ENCODE peak calls at places on chromosomes 13 and 19, in nine cellular contexts. O, N, L, B, E, U, X, D and R are unnamed samples.

GRCh38 chr13:73146705-73147104 is 87.9 kb downstream of the KLF5 start:
- DNase-seq in X (no peak), D (no peak), L (no peak), O (no peak), E (no peak), B (no peak), N (no peak), U (no peak), R (no peak)

GRCh38 chr13:34816543-34816942 is 125.5 kb upstream of the NBEA start:
- DNase-seq in B (peak; percentile 1), X (no peak), N (no peak), U (no peak), E (no peak), D (no peak), O (no peak), L (no peak), R (no peak)

GRCh38 chr13:18996221-18996620 is 185.4 kb downstream of the TUBA3C start:
- DNase-seq in X (no peak), E (no peak), D (no peak), U (no peak), N (no peak), O (no peak), L (no peak), B (no peak), R (no peak)

GRCh38 chr19:27758626-27759505 is 1454.1 kb downstream of the UQCRFS1 start:
- DNase-seq in B (no peak), E (no peak), X (no peak), D (no peak), O (no peak), N (no peak), U (no peak), L (no peak), R (no peak)

GRCh38 chr13:109357751-109358150 is 428.6 kb downstream of the IRS2 start:
- DNase-seq in N (no peak), X (no peak), U (no peak), L (no peak), D (no peak), E (no peak), O (no peak), B (no peak), R (no peak)

GRCh38 chr13:98482476-98483444 is 94.1 kb downstream of the STK24 start:
- DNase-seq in D (peak; percentile 36), U (peak; percentile 80), L (peak; percentile 73), E (no peak), N (peak; percentile 64), B (peak; percentile 92), X (no peak), O (peak; percentile 79), R (peak; percentile 83)

GRCh38 chr19:29526730-29527499 is 1.1 kb downstream of the VSTM2B start:
- DNase-seq in D (no peak), E (peak; percentile 36), B (no peak), X (peak; percentile 53), L (peak; percentile 34), N (no peak), U (no peak), O (peak; percentile 74), R (no peak)

GRCh38 chr13:83881917-83882625 is at the start of gene SLITRK1:
- DNase-seq in L (no peak), U (peak; percentile 35), O (peak; percentile 97), B (peak; percentile 53), N (no peak), X (peak; percentile 92), E (peak; percentile 93), D (no peak), R (peak; percentile 66)

GRCh38 chr19:34733266-34733825 is 697 bp upstream of the ZNF181 start:
- DNase-seq in X (no peak), U (no peak), O (no peak), L (no peak), D (no peak), B (no peak), E (peak; percentile 62), N (peak; percentile 61), R (peak; percentile 66)

GRCh38 chr19:50639121-50640112 is at the start of gene SYT3:
- DNase-seq in U (peak; percentile 50), N (no peak), O (peak; percentile 88), D (no peak), L (no peak), E (peak; percentile 78), X (peak; percentile 66), B (peak; percentile 19), R (peak; percentile 80)

GRCh38 chr13:46267166-46267565 is 55.4 kb downstream of the LRRC63 start:
- DNase-seq in D (no peak), X (no peak), N (no peak), L (no peak), E (no peak), B (no peak), O (no peak), U (no peak), R (no peak)

GRCh38 chr13:96671073-96671472 is 323.2 kb downstream of the OXGR1 start:
- DNase-seq in L (no peak), X (no peak), E (no peak), B (no peak), D (no peak), O (no peak), N (no peak), U (no peak), R (no peak)

GRCh38 chr13:59734393-59734792 is 429.3 kb downstream of the DIAPH3 start:
- DNase-seq in E (no peak), B (no peak), U (no peak), L (no peak), O (no peak), X (no peak), N (no peak), D (no peak), R (no peak)

DNA sequence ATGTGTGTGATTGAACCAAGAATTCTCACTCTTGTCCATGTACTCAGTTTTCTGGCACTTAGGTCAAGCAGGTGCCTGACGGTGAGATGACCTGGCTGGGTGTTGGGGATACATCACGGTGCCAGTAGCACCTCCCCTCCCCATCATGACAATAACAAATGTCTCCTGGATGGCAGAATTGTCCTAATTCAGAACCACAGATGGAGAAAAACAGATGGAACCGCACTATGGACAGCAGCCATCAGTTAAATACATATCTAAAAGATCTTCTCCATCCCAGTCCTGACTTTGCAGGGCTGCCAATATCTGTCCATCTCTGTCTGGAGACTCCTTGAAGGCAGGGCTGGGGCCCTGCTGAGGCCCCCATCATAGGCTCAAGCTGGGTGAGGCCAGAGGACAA is 126.9 kb downstream of the PTPRS start:
- DNase-seq in O (no peak), L (no peak), D (no peak), U (no peak), E (no peak), N (no peak), B (no peak), X (no peak), R (no peak)
- H3K36me3 ChIP-seq in O (peaks cover 94% of the 10 kb centered on the region), L (peaks cover 23% of the 10 kb centered on the region), D (no peaks in the 10 kb centered on the region), U (peaks cover 72% of the 10 kb centered on the region), E (peaks cover 68% of the 10 kb centered on the region), N (peaks cover 85% of the 10 kb centered on the region), B (peaks cover 46% of the 10 kb centered on the region), X (peaks cover 98% of the 10 kb centered on the region), R (no peaks in the 10 kb centered on the region)

DNA sequence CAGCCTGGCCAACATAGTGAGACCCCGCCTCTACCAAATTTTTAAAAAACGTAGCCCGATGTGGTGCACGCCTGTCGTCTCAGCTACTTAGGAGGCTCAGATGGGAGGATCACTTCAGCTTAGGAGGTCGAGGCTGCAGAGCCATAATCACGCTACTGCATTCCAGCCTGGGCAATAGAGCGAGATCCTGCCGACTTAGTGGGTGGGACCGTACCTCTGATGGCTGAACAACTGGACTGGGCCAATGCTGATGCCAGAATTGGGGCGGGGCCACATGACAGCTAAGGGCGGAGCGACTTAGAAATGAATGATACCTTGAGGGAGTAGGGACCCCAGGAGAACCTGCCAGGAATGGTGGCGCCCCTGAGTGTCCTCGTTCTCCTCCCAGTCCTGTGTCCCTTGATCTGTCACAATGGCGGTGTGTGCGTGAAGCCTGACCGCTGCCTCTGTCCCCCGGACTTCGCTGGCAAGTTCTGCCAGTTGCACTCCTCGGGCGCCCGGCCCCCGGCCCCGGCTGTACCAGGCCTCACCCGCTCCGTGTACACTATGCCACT is 3.6 kb downstream of the LTBP4 start:
- DNase-seq in O (peak; percentile 70), B (no peak), D (peak; percentile 49), L (peak; percentile 72), U (peak; percentile 40), E (peak; percentile 35), N (no peak), X (no peak), R (no peak)
- H3K4me1 ChIP-seq in O (peaks cover 12% of the 10 kb centered on the region), B (peaks cover 22% of the 10 kb centered on the region), D (peaks cover 13% of the 10 kb centered on the region), L (peaks cover 74% of the 10 kb centered on the region), U (peaks cover 84% of the 10 kb centered on the region), E (peaks cover 48% of the 10 kb centered on the region), N (peaks cover 48% of the 10 kb centered on the region), X (peaks cover 31% of the 10 kb centered on the region), R (peaks cover 52% of the 10 kb centered on the region)

GRCh38 chr13:113448885-113449692 is 4.2 kb downstream of the ADPRHL1 start:
- DNase-seq in U (no peak), D (peak; percentile 80), O (peak; percentile 43), L (peak; percentile 87), X (no peak), E (peak; percentile 94), N (no peak), B (no peak), R (peak; percentile 84)
- H3K4me3 ChIP-seq in U (peak overlapping the region; percentile 66), D (peak overlapping the region; percentile 50), O (no peak overlapping the region), L (peak overlapping the region; percentile 50), X (no peak overlapping the region), E (peak overlapping the region; percentile 59), N (no peak overlapping the region), B (peak overlapping the region; percentile 7), R (peak overlapping the region; percentile 54)

GRCh38 chr19:10780368-10780767 is 55.6 kb downstream of the TMED1 start:
- DNase-seq in E (no peak), X (no peak), D (no peak), B (peak; percentile 72), L (no peak), O (no peak), U (no peak), N (peak; percentile 75), R (peak; percentile 35)

GRCh38 chr19:10773969-10774368 is 56.1 kb downstream of the DNM2 start:
- DNase-seq in L (no peak), D (no peak), B (no peak), O (no peak), U (no peak), E (no peak), N (no peak), X (no peak), R (no peak)

GRCh38 chr19:10774893-10775292 is 57.0 kb downstream of the DNM2 start:
- DNase-seq in D (no peak), N (no peak), L (no peak), X (no peak), E (no peak), O (no peak), U (no peak), B (no peak), R (no peak)

GRCh38 chr19:10782795-10783194 is 53.2 kb downstream of the TMED1 start:
- DNase-seq in X (no peak), U (peak; percentile 66), N (peak; percentile 38), B (no peak), D (no peak), E (no peak), O (no peak), L (no peak), R (no peak)

DNA sequence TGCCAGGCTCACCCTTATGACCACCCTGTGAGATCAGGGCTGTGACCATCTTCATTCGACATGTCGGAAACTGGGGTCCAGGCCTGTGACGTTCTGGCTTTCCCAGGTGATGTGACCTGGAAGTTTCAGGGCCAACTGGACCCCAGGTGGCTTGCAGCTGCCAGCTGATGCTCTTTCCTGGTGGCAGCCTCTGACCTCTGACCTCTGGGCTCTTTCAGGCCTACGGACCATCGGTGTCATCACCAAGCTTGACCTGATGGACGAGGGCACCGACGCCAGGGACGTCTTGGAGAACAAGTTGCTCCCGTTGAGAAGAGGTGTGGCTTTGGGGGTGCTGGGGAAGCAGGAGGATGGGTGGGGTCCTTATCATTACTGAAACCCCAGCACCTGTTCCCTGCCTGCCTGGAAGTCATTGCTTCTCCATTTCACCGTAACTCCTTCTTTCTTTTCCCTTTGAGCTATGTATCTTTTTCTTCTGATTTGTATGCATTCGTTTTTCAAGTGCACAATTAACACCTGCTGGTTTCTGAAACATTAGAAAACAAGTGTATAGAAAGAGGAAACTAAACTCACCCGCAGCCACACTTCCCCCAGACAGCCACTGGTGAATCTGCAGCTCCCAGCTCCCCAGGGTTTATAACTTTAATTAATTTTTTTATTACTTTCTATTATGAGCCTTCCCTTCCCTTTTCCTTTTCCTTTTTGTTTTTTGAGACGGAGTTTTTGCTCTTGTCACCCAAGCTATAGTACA is 58.9 kb downstream of the TMED1 start:
- DNase-seq in N (no peak), X (no peak), D (no peak), U (no peak), B (no peak), O (no peak), L (no peak), E (no peak), R (no peak)
- H3K36me3 ChIP-seq in N (peaks cover 72% of the 10 kb centered on the region), X (peaks cover 89% of the 10 kb centered on the region), D (no peaks in the 10 kb centered on the region), U (peaks cover 98% of the 10 kb centered on the region), B (peaks cover 13% of the 10 kb centered on the region), O (peaks cover 65% of the 10 kb centered on the region), L (peaks cover 93% of the 10 kb centered on the region), E (peaks cover 54% of the 10 kb centered on the region), R (no peaks in the 10 kb centered on the region)